ENCODE peak calls at places on chromosomes 11 and 22, in four cellular contexts. One of them, this sample, is unnamed.

GRCh38 chr11:33893711-33894401 is 2.0 kb upstream of the LMO2 start:
- DNase-seq in H1: no peak
- DNase-seq in neuronal stem cell: no peak
- DNase-seq in H9: no peak
- DNase-seq in this sample: peak

GRCh38 chr22:19821523-19822300 is 33.0 kb downstream of the GNB1L start:
- DNase-seq in H1: peak
- DNase-seq in neuronal stem cell: no peak
- DNase-seq in H9: peak
- DNase-seq in this sample: no peak

GRCh38 chr11:75069473-75069872 is 27.2 kb downstream of the OR2AT4 start:
- DNase-seq in H1: no peak
- DNase-seq in neuronal stem cell: no peak
- DNase-seq in H9: no peak
- DNase-seq in this sample: no peak

GRCh38 chr11:104852811-104853210 is 45.4 kb downstream of the CASP12 start:
- DNase-seq in H1: no peak
- DNase-seq in neuronal stem cell: no peak
- DNase-seq in H9: no peak
- DNase-seq in this sample: no peak

GRCh38 chr11:76207642-76208378 is 1.5 kb upstream of the WNT11 start:
- DNase-seq in H1: peak
- DNase-seq in neuronal stem cell: peak
- DNase-seq in H9: peak
- DNase-seq in this sample: peak

GRCh38 chr22:20656902-20657836 is 116.7 kb upstream of the SERPIND1 start:
- DNase-seq in H1: peak
- DNase-seq in neuronal stem cell: no peak
- DNase-seq in H9: peak
- DNase-seq in this sample: no peak

GRCh38 chr11:131408011-131408640 is 37.7 kb downstream of the NTM start:
- DNase-seq in H1: peak
- DNase-seq in neuronal stem cell: no peak
- DNase-seq in H9: peak
- DNase-seq in this sample: peak

GRCh38 chr11:9330387-9331384 is 16.3 kb upstream of the TMEM41B start:
- DNase-seq in H1: no peak
- DNase-seq in neuronal stem cell: no peak
- DNase-seq in H9: no peak
- DNase-seq in this sample: peak

GRCh38 chr22:47064016-47064415 is 301.6 kb downstream of the TBC1D22A start:
- DNase-seq in H1: no peak
- DNase-seq in neuronal stem cell: no peak
- DNase-seq in H9: peak
- DNase-seq in this sample: no peak

GRCh38 chr22:19060356-19061009 is 61.7 kb downstream of the DGCR2 start:
- DNase-seq in H1: no peak
- DNase-seq in neuronal stem cell: no peak
- DNase-seq in H9: no peak
- DNase-seq in this sample: peak

DNA sequence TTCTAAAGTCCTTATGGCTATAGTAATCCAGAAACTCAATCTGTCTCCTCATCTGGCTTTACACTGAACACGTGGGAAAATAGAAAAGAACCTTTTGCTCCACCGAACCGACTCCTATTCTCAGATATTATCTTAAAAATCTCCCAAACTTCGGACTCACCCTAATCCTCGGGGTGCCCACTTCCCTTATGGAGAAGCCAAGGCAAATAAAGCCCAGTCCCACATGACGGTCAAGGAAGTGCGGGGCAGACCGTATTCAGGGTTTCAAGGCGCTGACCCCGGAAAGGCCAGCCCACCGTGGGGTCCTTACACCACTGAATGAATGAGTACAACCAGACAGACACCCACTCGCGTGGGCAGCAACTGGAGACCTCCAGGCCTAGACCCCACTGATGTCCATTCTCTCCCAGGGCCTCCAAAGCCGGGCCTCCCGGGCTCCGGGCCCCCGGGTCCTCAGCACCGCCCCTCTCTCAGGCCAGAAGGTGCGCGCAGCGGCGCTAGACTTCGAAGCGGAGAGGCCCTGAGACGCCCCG is 492 bp downstream of the NUP98 start:
- DNase-seq in H1: no peak
- DNase-seq in neuronal stem cell: no peak
- DNase-seq in H9: no peak
- DNase-seq in this sample: peak
- H2BK12ac ChIP-seq in H1: no peak
- H2BK12ac ChIP-seq in neuronal stem cell: no peak
- H2BK12ac ChIP-seq in H9: no peak
- H2BK12ac ChIP-seq in this sample: no peak

GRCh38 chr11:72037554-72038311 is 39.0 kb downstream of the IL18BP start:
- DNase-seq in H1: no peak
- DNase-seq in neuronal stem cell: no peak
- DNase-seq in H9: no peak
- DNase-seq in this sample: no peak

GRCh38 chr11:72036687-72037086 is 38.0 kb downstream of the IL18BP start:
- DNase-seq in H1: no peak
- DNase-seq in neuronal stem cell: no peak
- DNase-seq in H9: no peak
- DNase-seq in this sample: no peak

GRCh38 chr11:72039108-72039850 is 40.6 kb downstream of the IL18BP start:
- DNase-seq in H1: no peak
- DNase-seq in neuronal stem cell: no peak
- DNase-seq in H9: no peak
- DNase-seq in this sample: peak

GRCh38 chr11:72040497-72041363 is 39.6 kb downstream of the NUMA1 start:
- DNase-seq in H1: peak
- DNase-seq in neuronal stem cell: peak
- DNase-seq in H9: peak
- DNase-seq in this sample: peak

GRCh38 chr11:72038491-72038890 is 39.8 kb downstream of the IL18BP start:
- DNase-seq in H1: no peak
- DNase-seq in neuronal stem cell: no peak
- DNase-seq in H9: no peak
- DNase-seq in this sample: peak
- H3K9ac ChIP-seq in H1: no peak
- H3K9ac ChIP-seq in neuronal stem cell: no peak
- H3K9ac ChIP-seq in H9: no peak
- H3K9ac ChIP-seq in this sample: peak

DNA sequence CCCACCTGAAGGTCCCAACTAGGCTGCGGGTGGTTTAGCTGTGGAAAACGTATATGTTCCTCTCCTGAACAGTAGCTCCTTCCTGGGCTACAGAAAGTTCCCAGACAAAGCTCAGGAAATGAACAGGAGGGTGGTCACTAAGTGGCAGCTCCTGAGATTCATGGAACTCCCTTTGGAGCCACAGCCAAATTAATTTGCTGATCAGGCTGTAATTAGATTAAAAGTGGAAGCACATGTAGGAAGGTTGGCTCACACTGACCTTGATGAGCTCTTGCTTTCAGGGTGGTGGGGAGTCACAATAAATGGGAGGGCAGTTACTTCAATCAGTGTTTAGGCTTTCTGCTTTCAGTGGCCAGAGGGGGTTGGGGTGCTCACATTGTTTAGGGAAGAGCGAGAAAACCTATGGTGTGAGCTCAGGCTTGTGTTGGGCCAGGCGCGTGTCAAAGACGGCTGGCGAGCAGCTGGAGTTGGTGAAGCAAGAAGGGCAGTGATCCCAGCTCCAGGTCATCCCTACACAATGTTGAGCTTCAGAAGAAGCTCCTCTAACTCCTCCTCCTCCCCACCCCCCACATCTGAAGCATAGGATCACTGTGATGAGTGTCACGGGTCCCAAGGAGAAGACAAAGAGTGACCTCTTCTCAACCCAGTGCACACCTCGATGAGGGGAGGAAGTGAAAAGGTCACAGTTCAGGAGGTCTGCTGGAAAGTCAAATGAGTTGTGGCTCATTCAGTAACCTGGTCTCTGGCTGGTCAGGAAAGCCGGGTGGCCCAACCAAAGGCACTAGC is 42.5 kb downstream of the CLPB start:
- DNase-seq in H1: no peak
- DNase-seq in neuronal stem cell: no peak
- DNase-seq in H9: no peak
- DNase-seq in this sample: no peak
- H2BK12ac ChIP-seq in H1: no peak
- H2BK12ac ChIP-seq in neuronal stem cell: no peak
- H2BK12ac ChIP-seq in H9: no peak
- H2BK12ac ChIP-seq in this sample: no peak

GRCh38 chr11:103266167-103266831 is 157.1 kb downstream of the DYNC2H1 start:
- DNase-seq in H1: no peak
- DNase-seq in neuronal stem cell: no peak
- DNase-seq in H9: no peak
- DNase-seq in this sample: no peak
- H3K9ac ChIP-seq in H1: no peak
- H3K9ac ChIP-seq in neuronal stem cell: peak
- H3K9ac ChIP-seq in H9: no peak
- H3K9ac ChIP-seq in this sample: no peak

GRCh38 chr22:50082197-50082715 is 3.0 kb downstream of the MLC1 start:
- DNase-seq in H1: no peak
- DNase-seq in neuronal stem cell: no peak
- DNase-seq in H9: no peak
- DNase-seq in this sample: no peak

GRCh38 chr22:50081426-50082196 is 3.6 kb downstream of the MLC1 start:
- DNase-seq in H1: peak
- DNase-seq in neuronal stem cell: no peak
- DNase-seq in H9: no peak
- DNase-seq in this sample: no peak

GRCh38 chr22:50084085-50084484 is 1.1 kb downstream of the MLC1 start:
- DNase-seq in H1: no peak
- DNase-seq in neuronal stem cell: no peak
- DNase-seq in H9: no peak
- DNase-seq in this sample: no peak

GRCh38 chr22:50083462-50084081 is 1.7 kb downstream of the MLC1 start:
- DNase-seq in H1: no peak
- DNase-seq in neuronal stem cell: no peak
- DNase-seq in H9: no peak
- DNase-seq in this sample: no peak

GRCh38 chr22:50082961-50083461 is 2.2 kb downstream of the MLC1 start:
- DNase-seq in H1: no peak
- DNase-seq in neuronal stem cell: no peak
- DNase-seq in H9: no peak
- DNase-seq in this sample: no peak
- H2BK12ac ChIP-seq in H1: no peak
- H2BK12ac ChIP-seq in neuronal stem cell: no peak
- H2BK12ac ChIP-seq in H9: no peak
- H2BK12ac ChIP-seq in this sample: no peak

GRCh38 chr11:12166299-12167092 is 56.1 kb downstream of the MICAL2 start:
- DNase-seq in H1: no peak
- DNase-seq in neuronal stem cell: no peak
- DNase-seq in H9: no peak
- DNase-seq in this sample: no peak

GRCh38 chr11:12164061-12165014 is 53.9 kb downstream of the MICAL2 start:
- DNase-seq in H1: no peak
- DNase-seq in neuronal stem cell: no peak
- DNase-seq in H9: no peak
- DNase-seq in this sample: peak

GRCh38 chr11:12163181-12163841 is 52.9 kb downstream of the MICAL2 start:
- DNase-seq in H1: no peak
- DNase-seq in neuronal stem cell: no peak
- DNase-seq in H9: no peak
- DNase-seq in this sample: peak

GRCh38 chr11:12167098-12167999 is 57.0 kb downstream of the MICAL2 start:
- DNase-seq in H1: no peak
- DNase-seq in neuronal stem cell: no peak
- DNase-seq in H9: no peak
- DNase-seq in this sample: peak

DNA sequence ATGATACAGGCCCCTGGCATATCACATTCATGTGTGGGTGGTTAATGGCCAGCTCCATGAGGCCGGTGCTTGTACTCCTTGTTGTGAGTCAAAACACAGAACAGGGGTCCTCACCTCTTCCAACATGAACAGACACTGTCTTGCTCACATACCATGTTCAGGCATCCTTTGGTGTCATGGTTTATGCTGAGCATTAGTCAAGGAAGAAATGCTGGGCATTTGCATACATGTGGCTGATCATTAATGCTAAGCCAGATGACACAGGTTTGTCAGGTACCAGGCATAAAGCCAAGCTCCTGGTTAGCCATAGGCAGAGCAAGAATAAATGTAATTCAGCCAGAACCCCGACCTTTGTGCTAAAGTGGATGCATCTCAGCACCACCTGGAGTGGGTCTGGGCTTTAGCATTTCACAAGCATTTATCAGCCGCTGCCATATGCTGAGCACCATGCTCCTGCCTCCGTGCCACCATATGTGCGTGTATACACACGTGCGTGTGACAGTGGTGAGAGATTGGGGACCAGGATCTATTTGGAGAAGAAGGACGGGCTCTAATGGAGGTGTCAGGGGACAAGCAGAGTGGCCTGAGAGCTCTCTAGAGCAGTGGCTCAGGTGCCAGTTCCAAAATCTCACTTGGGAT is 55.0 kb downstream of the MICAL2 start:
- DNase-seq in H1: no peak
- DNase-seq in neuronal stem cell: no peak
- DNase-seq in H9: no peak
- DNase-seq in this sample: no peak
- H3K9ac ChIP-seq in H1: no peak
- H3K9ac ChIP-seq in neuronal stem cell: peak
- H3K9ac ChIP-seq in H9: no peak
- H3K9ac ChIP-seq in this sample: no peak

GRCh38 chr11:70407121-70407520 is 8.8 kb downstream of the CTTN start:
- DNase-seq in H1: no peak
- DNase-seq in neuronal stem cell: no peak
- DNase-seq in H9: no peak
- DNase-seq in this sample: no peak
- H2BK12ac ChIP-seq in H1: no peak
- H2BK12ac ChIP-seq in neuronal stem cell: no peak
- H2BK12ac ChIP-seq in H9: no peak
- H2BK12ac ChIP-seq in this sample: no peak

GRCh38 chr11:102347526-102348331 is 715 bp downstream of the BIRC2 start:
- DNase-seq in H1: no peak
- DNase-seq in neuronal stem cell: peak
- DNase-seq in H9: no peak
- DNase-seq in this sample: peak

GRCh38 chr11:102346456-102346747 is 612 bp upstream of the BIRC2 start:
- DNase-seq in H1: no peak
- DNase-seq in neuronal stem cell: no peak
- DNase-seq in H9: no peak
- DNase-seq in this sample: no peak

GRCh38 chr11:102343789-102344188 is 3.2 kb upstream of the BIRC2 start:
- DNase-seq in H1: no peak
- DNase-seq in neuronal stem cell: no peak
- DNase-seq in H9: no peak
- DNase-seq in this sample: peak

GRCh38 chr11:102346748-102347525 is at the start of gene BIRC2:
- DNase-seq in H1: peak
- DNase-seq in neuronal stem cell: peak
- DNase-seq in H9: peak
- DNase-seq in this sample: peak

GRCh38 chr11:102345923-102346322 is 1.1 kb upstream of the BIRC2 start:
- DNase-seq in H1: no peak
- DNase-seq in neuronal stem cell: peak
- DNase-seq in H9: no peak
- DNase-seq in this sample: peak
- H3K9ac ChIP-seq in H1: no peak
- H3K9ac ChIP-seq in neuronal stem cell: no peak
- H3K9ac ChIP-seq in H9: no peak
- H3K9ac ChIP-seq in this sample: peak